ENCODE peak calls at places on chromosomes 11 and 22, in eight cellular contexts. B is GOT3; Y is stimulated activated CD8-positive, alpha-beta memory T cell treated with anti-CD3 and anti-CD28 coated beads, Interleukin-15, amount 100 ng/mL, for 1 hour; A is GM12865; F is EH; T is astrocyte; C is activated T-cell treated with anti-CD3 and anti-CD28 coated beads for 48 hours; L is activated gamma-delta T cell treated with anti-CD3 and anti-CD28 coated beads, Interleukin-2, amount 50 U/mL, for 16 hours. I is an unnamed sample.

GRCh38 chr11:14380947-14381555 is 22.1 kb upstream of the RRAS2 start:
- DNase-seq in B (no peak), Y (no peak), A (peak; percentile 58), F (peak; percentile 69), T (peak; percentile 35), C (peak; percentile 38), L (peak; percentile 28), I (peak; percentile 38)

GRCh38 chr11:36775157-36775556 is 177.1 kb upstream of the RAG2 start:
- DNase-seq in B (no peak), Y (no peak), A (no peak), F (peak; percentile 11), T (peak; percentile 3), C (no peak), L (no peak), I (no peak)

GRCh38 chr11:65546217-65546958 is 11.8 kb downstream of the LTBP3 start:
- DNase-seq in B (no peak), Y (peak; percentile 97), A (peak; percentile 94), F (no peak), T (no peak), C (peak; percentile 99), L (peak; percentile 98), I (peak; percentile 99)

GRCh38 chr22:18032455-18033101 is 8.2 kb upstream of the MICAL3 start:
- DNase-seq in B (no peak), Y (no peak), A (no peak), F (peak; percentile 78), T (peak; percentile 81), C (no peak), L (no peak), I (no peak)

GRCh38 chr11:33942954-33943353 is 51.1 kb upstream of the LMO2 start:
- DNase-seq in B (peak; percentile 4), Y (no peak), A (peak; percentile 58), F (peak; percentile 77), T (peak; percentile 94), C (no peak), L (no peak), I (no peak)

GRCh38 chr11:107998761-107999160 is 9.9 kb upstream of the CUL5 start:
- DNase-seq in B (no peak), Y (no peak), A (no peak), F (peak; percentile 15), T (no peak), C (no peak), L (no peak), I (no peak)

GRCh38 chr22:19621372-19622060 is 92.8 kb upstream of the SEPTIN5 start:
- DNase-seq in B (no peak), Y (no peak), A (no peak), F (no peak), T (no peak), C (no peak), L (no peak), I (no peak)

GRCh38 chr11:13119928-13120520 is 110.9 kb downstream of the RASSF10 start:
- DNase-seq in B (no peak), Y (no peak), A (no peak), F (no peak), T (no peak), C (no peak), L (no peak), I (no peak)

GRCh38 chr22:19386248-19386647 is 45.3 kb downstream of the HIRA start:
- DNase-seq in B (no peak), Y (no peak), A (no peak), F (no peak), T (no peak), C (no peak), L (no peak), I (no peak)

GRCh38 chr11:9615031-9615451 is 41.6 kb downstream of the WEE1 start:
- DNase-seq in B (no peak), Y (no peak), A (peak; percentile 90), F (no peak), T (no peak), C (no peak), L (no peak), I (no peak)

GRCh38 chr22:50089231-50090140 is at the start of gene MOV10L1:
- DNase-seq in B (no peak), Y (no peak), A (no peak), F (no peak), T (no peak), C (peak; percentile 28), L (no peak), I (no peak)

GRCh38 chr11:117314840-117315239 is 1.2 kb downstream of the BACE1 start:
- DNase-seq in B (no peak), Y (no peak), A (no peak), F (peak; percentile 41), T (no peak), C (no peak), L (no peak), I (no peak)

GRCh38 chr22:22935546-22936157 is 48.0 kb downstream of the IGLL5 start:
- DNase-seq in B (no peak), Y (no peak), A (peak; percentile 99), F (no peak), T (no peak), C (no peak), L (no peak), I (peak; percentile 100)

GRCh38 chr11:70573701-70574151 is 175.4 kb downstream of the CTTN start:
- DNase-seq in B (no peak), Y (no peak), A (no peak), F (no peak), T (no peak), C (no peak), L (no peak), I (no peak)

GRCh38 chr11:130828741-130829140 is 87.5 kb downstream of the SNX19 start:
- DNase-seq in B (no peak), Y (no peak), A (no peak), F (no peak), T (peak; percentile 29), C (no peak), L (no peak), I (no peak)

GRCh38 chr11:68992743-68993255 is 12.0 kb upstream of the MRGPRD start:
- DNase-seq in B (no peak), Y (no peak), A (no peak), F (no peak), T (no peak), C (no peak), L (no peak), I (no peak)